ENCODE peak calls at places on chromosomes 13 and 19, in seven cellular contexts. K, J, D, Q, M, X and L are unnamed samples.

GRCh38 chr13:98977568-98978270 is at the start of gene DOCK9:
- DNase-seq in D (peak; percentile 65), K (no peak), J (peak; percentile 81), M (no peak), X (peak; percentile 54), Q (peak; percentile 60), L (peak; percentile 44)

GRCh38 chr19:37466277-37466797 is 907 bp downstream of the ZNF569 start:
- DNase-seq in X (no peak), Q (no peak), M (no peak), D (no peak), J (no peak), K (no peak), L (no peak)

GRCh38 chr19:19492026-19492610 is 23.2 kb downstream of the TSSK6 start:
- DNase-seq in K (no peak), J (peak; percentile 49), D (no peak), Q (no peak), X (no peak), M (no peak), L (no peak)

GRCh38 chr13:98563071-98563470 is 13.8 kb downstream of the STK24 start:
- DNase-seq in J (no peak), K (no peak), X (no peak), D (no peak), Q (no peak), M (peak; percentile 75), L (no peak)

GRCh38 chr13:57557979-57558529 is 73.5 kb upstream of the PCDH17 start:
- DNase-seq in Q (no peak), M (no peak), D (no peak), X (no peak), J (no peak), K (no peak), L (no peak)

GRCh38 chr19:2123682-2124387 is 27.1 kb downstream of the IZUMO4 start:
- DNase-seq in M (no peak), Q (no peak), J (no peak), X (no peak), K (no peak), D (no peak), L (no peak)

GRCh38 chr19:17240062-17240854 is 5.5 kb downstream of the NR2F6 start:
- DNase-seq in M (no peak), K (no peak), Q (peak; percentile 70), J (no peak), X (no peak), D (no peak), L (no peak)

GRCh38 chr13:33367186-33367895 is 81.8 kb upstream of the STARD13 start:
- DNase-seq in Q (no peak), J (no peak), X (no peak), K (no peak), M (no peak), D (no peak), L (no peak)

GRCh38 chr13:94300401-94300800 is 179.1 kb downstream of the DCT start:
- DNase-seq in K (no peak), Q (no peak), J (no peak), D (no peak), M (no peak), X (no peak), L (no peak)

DNA sequence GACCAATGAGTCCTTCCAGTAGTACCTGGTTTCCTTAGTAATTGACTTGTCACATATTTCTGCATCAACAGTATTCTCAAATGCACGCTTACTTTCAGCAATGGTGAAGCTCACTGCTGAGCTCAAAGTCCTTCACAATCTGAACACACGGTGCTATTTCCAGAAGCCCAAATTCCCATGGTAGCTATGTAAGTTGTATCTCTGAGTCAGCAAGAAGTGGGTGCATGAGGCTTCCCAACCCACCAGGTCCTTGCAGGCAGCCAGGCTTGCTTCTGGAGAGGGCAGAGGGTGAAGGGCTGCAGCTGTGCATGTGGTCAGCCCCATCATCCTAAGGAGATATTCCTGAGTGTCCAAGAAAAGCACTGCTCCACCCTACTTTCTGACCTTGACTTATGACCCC is 25.7 kb downstream of the COL4A2 start:
- DNase-seq in K (no peak), D (peak; percentile 24), X (no peak), M (no peak), Q (no peak), J (no peak), L (no peak)
- H3K36me3 ChIP-seq in K (no peaks in the 10 kb centered on the region), D (no peaks in the 10 kb centered on the region), X (no peaks in the 10 kb centered on the region), M (no peaks in the 10 kb centered on the region), Q (no peaks in the 10 kb centered on the region), J (peaks cover 15% of the 10 kb centered on the region), L (no peaks in the 10 kb centered on the region)

GRCh38 chr19:52351512-52351911 is 15.5 kb downstream of the ZNF610 start:
- DNase-seq in K (no peak), D (no peak), Q (no peak), X (no peak), J (no peak), M (no peak), L (no peak)
- H3K36me3 ChIP-seq in K (peaks cover 7% of the 10 kb centered on the region), D (peaks cover 4% of the 10 kb centered on the region), Q (peaks cover 24% of the 10 kb centered on the region), X (no peaks in the 10 kb centered on the region), J (peaks cover 68% of the 10 kb centered on the region), M (peaks cover 4% of the 10 kb centered on the region), L (peaks cover 100% of the 10 kb centered on the region)

GRCh38 chr13:113545455-113545930 is 39.1 kb upstream of the TFDP1 start:
- DNase-seq in M (no peak), K (no peak), Q (no peak), J (peak; percentile 41), D (no peak), X (no peak), L (no peak)
- H3K36me3 ChIP-seq in M (no peaks in the 10 kb centered on the region), K (peaks cover 12% of the 10 kb centered on the region), Q (peaks cover 11% of the 10 kb centered on the region), J (peaks cover 34% of the 10 kb centered on the region), D (peaks cover 5% of the 10 kb centered on the region), X (no peaks in the 10 kb centered on the region), L (no peaks in the 10 kb centered on the region)

DNA sequence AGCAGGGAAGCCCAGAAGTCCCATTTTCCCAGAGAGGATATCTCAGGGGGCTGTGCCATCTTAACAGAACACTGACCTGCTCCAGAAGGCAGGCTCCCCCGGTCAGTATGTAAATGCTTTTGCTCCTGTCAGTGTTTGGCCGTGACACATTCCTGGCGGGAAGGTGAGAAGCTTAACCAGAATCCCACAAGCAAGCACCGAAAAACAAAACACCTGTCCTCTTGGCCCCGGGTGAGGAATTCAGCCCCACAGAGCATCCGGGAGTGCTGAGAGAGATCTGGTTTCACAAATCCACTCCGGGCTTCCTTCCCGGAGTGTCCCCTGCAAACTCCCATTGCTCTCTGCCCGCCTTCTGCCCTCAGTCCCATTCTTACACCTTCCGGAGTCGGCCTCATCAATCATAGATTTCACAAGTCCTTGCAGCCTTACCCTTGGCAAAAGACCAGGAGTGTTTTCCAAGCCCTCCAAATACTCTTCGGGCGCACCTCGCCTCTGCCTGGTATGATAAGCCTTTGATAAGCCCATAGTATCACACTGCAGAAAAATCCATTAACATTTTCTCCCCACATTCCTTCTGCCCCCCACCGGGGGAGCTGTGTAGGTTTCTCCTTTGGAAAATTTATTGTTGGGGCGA is 12.2 kb downstream of the TPM4 start:
- DNase-seq in J (no peak), M (no peak), Q (peak; percentile 52), D (no peak), K (no peak), X (peak; percentile 59), L (no peak)
- H3K36me3 ChIP-seq in J (peaks cover 100% of the 10 kb centered on the region), M (peaks cover 38% of the 10 kb centered on the region), Q (peaks cover 99% of the 10 kb centered on the region), D (peaks cover 35% of the 10 kb centered on the region), K (peaks cover 78% of the 10 kb centered on the region), X (no peaks in the 10 kb centered on the region), L (peaks cover 16% of the 10 kb centered on the region)

DNA sequence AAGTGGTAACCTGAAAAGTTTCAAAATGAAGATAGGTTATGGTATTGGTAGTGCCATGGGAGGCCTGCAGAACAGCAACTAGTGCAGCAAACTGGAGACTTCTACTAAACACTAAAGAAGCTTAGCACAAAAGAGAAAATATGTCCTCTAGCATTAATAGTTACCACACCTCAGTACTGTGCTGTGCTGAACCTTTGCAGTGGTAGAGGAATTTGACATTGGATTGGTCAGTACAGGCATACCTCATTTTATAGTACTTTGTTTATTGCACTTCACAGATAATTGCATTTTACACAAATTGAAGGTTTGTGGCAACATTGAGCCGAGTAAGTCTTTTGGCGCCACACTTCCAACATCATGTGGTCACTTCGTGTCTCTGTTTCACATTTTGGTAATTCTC is 40.4 kb downstream of the ZMYM2 start:
- DNase-seq in Q (no peak), J (no peak), D (no peak), K (no peak), M (no peak), X (no peak), L (no peak)
- H3K36me3 ChIP-seq in Q (peaks cover 18% of the 10 kb centered on the region), J (peaks cover 49% of the 10 kb centered on the region), D (no peaks in the 10 kb centered on the region), K (peaks cover 27% of the 10 kb centered on the region), M (no peaks in the 10 kb centered on the region), X (no peaks in the 10 kb centered on the region), L (peaks cover 50% of the 10 kb centered on the region)